ENCODE peak calls at places on chromosomes 13 and 19, in six cellular contexts. W is progenitor cell of endocrine pancreas, P is mesothelial cell of epicardium, L is fibroblast of pulmonary artery, V is GM10248, E is astrocyte. T is an unnamed sample.

GRCh38 chr19:47633516-47633915 is 24.6 kb downstream of the BICRA start:
- DNase-seq in W (no peak), P (no peak), L (no peak), V (no peak), E (no peak), T (no peak)

GRCh38 chr19:32921624-32922023 is 50.1 kb downstream of the CEP89 start:
- DNase-seq in W (no peak), P (no peak), L (no peak), V (no peak), E (no peak), T (no peak)

GRCh38 chr19:40908981-40909380 is 26.9 kb upstream of the CYP2A7 start:
- DNase-seq in W (no peak), P (no peak), L (no peak), V (no peak), E (no peak), T (no peak)

GRCh38 chr19:40523322-40524047 is 53.2 kb upstream of the SHKBP1 start:
- DNase-seq in W (peak), P (no peak), L (peak), V (peak), E (peak), T (no peak)

GRCh38 chr13:29507356-29507755 is 88.1 kb downstream of the SLC7A1 start:
- DNase-seq in W (no peak), P (no peak), L (no peak), V (no peak), E (no peak), T (no peak)

GRCh38 chr19:53466726-53467125 is 807 bp upstream of the ZNF813 start:
- DNase-seq in W (no peak), P (no peak), L (no peak), V (no peak), E (no peak), T (no peak)

GRCh38 chr19:55657004-55657747 is 2.3 kb downstream of the U2AF2 start:
- DNase-seq in W (no peak), P (no peak), L (no peak), V (no peak), E (no peak), T (no peak)

GRCh38 chr19:35768082-35768421 is 7.3 kb upstream of the ARHGAP33 start:
- DNase-seq in W (no peak), P (no peak), L (no peak), V (no peak), E (no peak), T (no peak)

GRCh38 chr19:32336259-32337111 is 8.9 kb upstream of the ZNF507 start:
- DNase-seq in W (no peak), P (no peak), L (peak), V (no peak), E (no peak), T (no peak)

GRCh38 chr19:5623397-5624153 is 692 bp downstream of the SAFB start:
- DNase-seq in W (no peak), P (peak), L (no peak), V (no peak), E (no peak), T (no peak)

GRCh38 chr19:48945415-48945814 is 9.3 kb upstream of the BAX start:
- DNase-seq in W (no peak), P (no peak), L (no peak), V (no peak), E (no peak), T (no peak)

GRCh38 chr13:47112205-47112896 is 215.5 kb upstream of the HTR2A start:
- DNase-seq in W (no peak), P (no peak), L (no peak), V (no peak), E (no peak), T (no peak)

GRCh38 chr13:47112900-47113299 is 216.0 kb upstream of the HTR2A start:
- DNase-seq in W (no peak), P (no peak), L (no peak), V (no peak), E (no peak), T (no peak)

GRCh38 chr13:47110141-47110540 is 213.3 kb upstream of the HTR2A start:
- DNase-seq in W (no peak), P (no peak), L (no peak), V (no peak), E (no peak), T (no peak)

GRCh38 chr13:47110833-47111240 is 214.0 kb upstream of the HTR2A start:
- DNase-seq in W (no peak), P (no peak), L (no peak), V (no peak), E (no peak), T (no peak)

GRCh38 chr13:47111499-47111898 is 214.6 kb upstream of the HTR2A start:
- DNase-seq in W (no peak), P (no peak), L (no peak), V (no peak), E (no peak), T (no peak)
- TF ChIP-seq CTCF in W (no peak), P (no peak), L (no peak), V (no peak), E (no peak), T (no peak)

GRCh38 chr19:52345162-52345561 is 9.1 kb downstream of the ZNF610 start:
- DNase-seq in W (no peak), P (no peak), L (no peak), V (no peak), E (no peak), T (no peak)

GRCh38 chr19:52343548-52343947 is 7.5 kb downstream of the ZNF610 start:
- DNase-seq in W (peak), P (peak), L (peak), V (peak), E (peak), T (no peak)
- TF ChIP-seq CTCF in W (peak), P (peak), L (peak), V (peak), E (peak), T (peak)

GRCh38 chr19:8090932-8091331 is 38.4 kb downstream of the CCL25 start:
- DNase-seq in W (no peak), P (no peak), L (no peak), V (no peak), E (no peak), T (no peak)
- TF ChIP-seq CTCF in W (no peak), P (no peak), L (no peak), V (no peak), E (no peak), T (no peak)

GRCh38 chr19:8506402-8506957 is 4.0 kb upstream of the PRAM1 start:
- DNase-seq in W (no peak), P (no peak), L (no peak), V (no peak), E (no peak), T (no peak)

GRCh38 chr19:8503506-8503905 is 1.1 kb upstream of the PRAM1 start:
- DNase-seq in W (no peak), P (no peak), L (no peak), V (no peak), E (no peak), T (no peak)

GRCh38 chr19:8501968-8502367 is 472 bp downstream of the PRAM1 start:
- DNase-seq in W (no peak), P (no peak), L (no peak), V (no peak), E (no peak), T (no peak)

GRCh38 chr19:8504171-8504570 is 1.7 kb upstream of the PRAM1 start:
- DNase-seq in W (no peak), P (no peak), L (no peak), V (peak), E (no peak), T (no peak)

GRCh38 chr19:8505680-8506401 is 3.4 kb upstream of the PRAM1 start:
- DNase-seq in W (peak), P (peak), L (peak), V (peak), E (peak), T (peak)
- TF ChIP-seq CTCF in W (peak), P (peak), L (peak), V (peak), E (peak), T (peak)